ENCODE peak calls at places on chromosomes 7 and 10, in ten cellular contexts. V is body of pancreas, O is IMR-90, J is heart left ventricle, P is tibial nerve, W is left ventricle myocardium inferior, G is esophagus muscularis mucosa, C is brain microvascular endothelial cell, M is SK-N-SH, R is K562. A is an unnamed sample. For H3K36me3, the result is how much of the 10 kb centered on the place peaks cover.

GRCh38 chr10:11853468-11853867 is 30.3 kb downstream of the PROSER2 start:
- DNase-seq in V (no peak), O (no peak), J (no peak), P (no peak), W (no peak), G (no peak), C (no peak), M (no peak), R (peak), A (no peak)

GRCh38 chr10:16116404-16117304 is 256.3 kb upstream of the MINDY3 start:
- DNase-seq in V (peak), O (no peak), J (no peak), P (no peak), W (no peak), G (no peak), C (peak), M (peak), R (peak), A (no peak)

GRCh38 chr7:86692755-86693154 is 49.0 kb downstream of the GRM3 start:
- DNase-seq in V (no peak), O (no peak), J (no peak), P (no peak), W (no peak), G (no peak), C (no peak), M (no peak), R (no peak), A (no peak)

GRCh38 chr7:67267914-67268313 is 271.3 kb downstream of the TYW1 start:
- DNase-seq in V (no peak), O (no peak), J (no peak), P (no peak), W (no peak), G (no peak), C (no peak), M (no peak), R (no peak), A (no peak)

GRCh38 chr7:99012722-99013121 is 131.2 kb downstream of the SMURF1 start:
- DNase-seq in V (no peak), O (no peak), J (no peak), P (no peak), W (no peak), G (no peak), C (no peak), M (no peak), R (no peak), A (no peak)

GRCh38 chr10:126959906-126960685 is 54.9 kb downstream of the DOCK1 start:
- DNase-seq in V (no peak), O (no peak), J (no peak), P (no peak), W (no peak), G (no peak), C (no peak), M (no peak), R (no peak), A (no peak)

GRCh38 chr7:42691030-42691639 is 220.7 kb downstream of the C7orf25 start:
- DNase-seq in V (peak), O (peak), J (no peak), P (no peak), W (no peak), G (peak), C (peak), M (peak), R (peak), A (peak)

GRCh38 chr7:71682841-71683341 is 550.9 kb downstream of the GALNT17 start:
- DNase-seq in V (no peak), O (no peak), J (no peak), P (no peak), W (no peak), G (no peak), C (no peak), M (no peak), R (no peak), A (no peak)

GRCh38 chr10:58028597-58029366 is 238.9 kb downstream of the IPMK start:
- DNase-seq in V (no peak), O (peak), J (no peak), P (no peak), W (no peak), G (no peak), C (peak), M (no peak), R (no peak), A (no peak)

GRCh38 chr10:119526606-119527592 is 15.6 kb downstream of the RGS10 start:
- DNase-seq in V (no peak), O (peak), J (no peak), P (no peak), W (no peak), G (no peak), C (no peak), M (no peak), R (no peak), A (no peak)

GRCh38 chr10:60654813-60655464 is 123.3 kb upstream of the CDK1 start:
- DNase-seq in V (no peak), O (peak), J (no peak), P (no peak), W (no peak), G (no peak), C (peak), M (no peak), R (peak), A (no peak)

GRCh38 chr10:52216852-52217251 is 97.2 kb upstream of the DKK1 start:
- DNase-seq in V (no peak), O (peak), J (no peak), P (no peak), W (no peak), G (no peak), C (peak), M (peak), R (no peak), A (peak)

GRCh38 chr10:45569471-45569870 is 103.1 kb downstream of the ZFAND4 start:
- DNase-seq in V (no peak), O (no peak), J (no peak), P (no peak), W (no peak), G (no peak), C (no peak), M (no peak), R (no peak), A (no peak)

GRCh38 chr7:149838992-149839408 is 825 bp downstream of the ZNF862 start:
- DNase-seq in V (no peak), O (peak), J (no peak), P (no peak), W (no peak), G (no peak), C (no peak), M (peak), R (no peak), A (no peak)

GRCh38 chr7:113774182-113774807 is 144.5 kb downstream of the PPP1R3A start:
- DNase-seq in V (peak), O (peak), J (no peak), P (no peak), W (no peak), G (no peak), C (peak), M (peak), R (peak), A (no peak)

GRCh38 chr7:20783716-20784310 is 2.9 kb downstream of the SP8 start:
- DNase-seq in V (peak), O (no peak), J (no peak), P (no peak), W (no peak), G (no peak), C (no peak), M (peak), R (no peak), A (peak)

GRCh38 chr7:143259765-143260164 is 3.5 kb upstream of the GSTK1 start:
- DNase-seq in V (no peak), O (no peak), J (no peak), P (no peak), W (no peak), G (no peak), C (no peak), M (no peak), R (peak), A (no peak)

GRCh38 chr10:11403116-11403515 is 208.3 kb downstream of the USP6NL start:
- DNase-seq in V (no peak), O (no peak), J (no peak), P (no peak), W (no peak), G (no peak), C (no peak), M (no peak), R (no peak), A (no peak)

GRCh38 chr7:78326870-78327269 is 528.3 kb downstream of the PHTF2 start:
- DNase-seq in V (peak), O (peak), J (peak), P (no peak), W (peak), G (no peak), C (no peak), M (no peak), R (no peak), A (no peak)

GRCh38 chr10:13587367-13587766 is 602 bp downstream of the PRPF18 start:
- DNase-seq in V (no peak), O (no peak), J (no peak), P (no peak), W (no peak), G (no peak), C (no peak), M (peak), R (peak), A (no peak)

GRCh38 chr7:40706829-40707228 is 572.0 kb downstream of the SUGCT start:
- DNase-seq in V (no peak), O (no peak), J (no peak), P (no peak), W (no peak), G (no peak), C (no peak), M (no peak), R (no peak), A (no peak)

GRCh38 chr7:11969627-11970026 is 137.6 kb upstream of the THSD7A start:
- DNase-seq in V (no peak), O (no peak), J (no peak), P (no peak), W (no peak), G (no peak), C (no peak), M (no peak), R (no peak), A (no peak)

GRCh38 chr7:111987115-111987826 is 218.9 kb downstream of the DOCK4 start:
- DNase-seq in V (no peak), O (peak), J (peak), P (no peak), W (no peak), G (no peak), C (no peak), M (no peak), R (no peak), A (no peak)

GRCh38 chr7:19215421-19215820 is 70.2 kb upstream of the FERD3L start:
- DNase-seq in V (no peak), O (peak), J (no peak), P (no peak), W (no peak), G (no peak), C (peak), M (no peak), R (no peak), A (no peak)

GRCh38 chr7:137734221-137734620 is 112.6 kb downstream of the DGKI start:
- DNase-seq in V (no peak), O (peak), J (no peak), P (no peak), W (no peak), G (no peak), C (peak), M (no peak), R (no peak), A (no peak)

GRCh38 chr10:132335189-132336063 is 3.4 kb downstream of the LRRC27 start:
- DNase-seq in V (no peak), O (no peak), J (peak), P (no peak), W (no peak), G (no peak), C (no peak), M (no peak), R (peak), A (no peak)

GRCh38 chr7:74726309-74727101 is 47.3 kb upstream of the NCF1 start:
- DNase-seq in V (no peak), O (no peak), J (no peak), P (no peak), W (no peak), G (no peak), C (no peak), M (no peak), R (no peak), A (no peak)

GRCh38 chr10:77405771-77406241 is 231.8 kb downstream of the KCNMA1 start:
- DNase-seq in V (peak), O (peak), J (peak), P (no peak), W (peak), G (no peak), C (peak), M (peak), R (peak), A (peak)

GRCh38 chr10:21831986-21832735 is 171.4 kb downstream of the DNAJC1 start:
- DNase-seq in V (no peak), O (peak), J (no peak), P (no peak), W (no peak), G (no peak), C (peak), M (no peak), R (no peak), A (no peak)

GRCh38 chr10:22230331-22230833 is 12.6 kb upstream of the EBLN1 start:
- DNase-seq in V (peak), O (peak), J (no peak), P (no peak), W (no peak), G (no peak), C (peak), M (peak), R (peak), A (peak)

GRCh38 chr10:9254353-9254752 is 1199.9 kb downstream of the GATA3 start:
- DNase-seq in V (no peak), O (peak), J (no peak), P (no peak), W (no peak), G (no peak), C (no peak), M (no peak), R (no peak), A (no peak)

DNA sequence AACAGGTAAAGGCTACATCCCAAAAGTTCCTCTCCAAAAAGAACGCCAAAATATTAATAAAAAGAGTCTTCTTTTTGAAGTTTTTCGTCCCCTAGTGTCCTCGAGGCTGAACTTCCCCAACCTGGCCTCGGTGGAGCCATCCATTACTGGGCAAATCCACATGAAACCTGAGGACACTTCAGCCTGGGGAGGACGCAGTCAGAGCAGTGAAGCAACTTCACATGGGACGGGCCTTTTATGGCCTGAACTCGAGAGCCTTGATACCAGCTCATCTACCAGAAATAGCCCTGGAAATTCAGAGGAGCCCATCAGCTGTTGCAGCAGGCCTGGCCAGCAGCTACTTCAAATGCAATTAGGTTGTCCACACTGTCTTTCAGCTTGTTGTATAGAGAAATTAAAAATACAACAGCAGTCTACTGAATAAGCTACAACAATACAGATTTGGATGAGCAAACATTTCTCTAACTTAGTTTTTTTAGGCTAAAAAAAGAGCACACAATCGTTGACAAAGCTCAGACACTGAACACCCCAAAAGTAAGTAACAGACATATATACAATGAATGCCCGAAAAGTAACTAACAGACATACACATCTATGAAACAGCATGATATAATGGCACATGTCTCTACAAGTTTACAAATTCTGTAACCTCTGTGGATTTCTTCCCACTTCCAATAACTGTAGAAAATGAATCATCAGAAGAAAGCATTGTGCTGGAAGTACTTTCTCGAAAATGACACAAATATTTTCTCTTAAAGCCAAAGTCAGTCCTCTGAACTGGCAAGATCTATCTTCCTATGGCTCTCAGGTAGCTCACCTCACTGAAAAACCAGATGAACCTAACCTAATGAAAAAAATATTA is at the start of gene SVIL:
- DNase-seq in V (peak), O (peak), J (peak), P (peak), W (peak), G (peak), C (peak), M (no peak), R (no peak), A (peak)
- H3K27ac ChIP-seq in V (peak), O (peak), J (peak), P (peak), W (peak), G (peak), C (peak), M (peak), R (no peak), A (peak)

GRCh38 chr10:33330543-33331019 is 3.9 kb downstream of the NRP1 start:
- DNase-seq in V (peak), O (peak), J (peak), P (peak), W (peak), G (no peak), C (peak), M (peak), R (peak), A (peak)
- TF ChIP-seq CTCF in V (peak), O (peak), J (peak), P (peak), W (peak), G (peak), C (peak), M (peak), R (peak), A (peak)

DNA sequence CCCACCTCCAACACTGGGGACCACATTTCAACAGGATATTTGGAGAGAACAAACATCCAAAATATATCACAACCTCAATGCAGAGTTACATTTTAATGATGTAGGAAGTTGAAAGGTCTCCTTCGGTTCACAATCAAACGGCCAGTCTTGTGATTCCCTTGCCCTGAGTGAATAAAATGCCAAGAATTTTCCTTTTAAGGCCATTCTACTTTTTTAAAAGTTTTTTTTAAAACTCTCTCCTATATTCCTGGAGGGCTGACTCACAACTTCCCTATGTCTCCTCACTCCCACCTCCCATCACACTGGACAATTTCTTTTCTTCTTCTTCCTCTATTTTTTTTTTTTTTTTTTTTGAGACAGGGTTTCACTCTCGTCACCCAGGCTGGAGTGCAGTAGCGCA is 693.6 kb upstream of the AUTS2 start:
- DNase-seq in V (no peak), O (no peak), J (no peak), P (no peak), W (no peak), G (no peak), C (no peak), M (no peak), R (no peak), A (no peak)
- H3K36me3 ChIP-seq in V (under half), O (under half), J (under half), P (under half), W (under half), G (under half), C (under half), M (under half), R (under half), A (under half)

GRCh38 chr7:24819916-24820689 is 62.8 kb upstream of the GSDME start:
- DNase-seq in V (peak), O (peak), J (peak), P (peak), W (peak), G (peak), C (peak), M (peak), R (peak), A (peak)

GRCh38 chr7:24820730-24821044 is 63.4 kb upstream of the GSDME start:
- DNase-seq in V (no peak), O (no peak), J (no peak), P (no peak), W (no peak), G (no peak), C (no peak), M (no peak), R (no peak), A (no peak)

GRCh38 chr7:24824896-24825295 is 67.6 kb upstream of the GSDME start:
- DNase-seq in V (no peak), O (no peak), J (no peak), P (no peak), W (no peak), G (no peak), C (no peak), M (no peak), R (no peak), A (no peak)

GRCh38 chr7:24824400-24824799 is 67.1 kb upstream of the GSDME start:
- DNase-seq in V (no peak), O (no peak), J (no peak), P (no peak), W (no peak), G (no peak), C (no peak), M (no peak), R (no peak), A (no peak)

GRCh38 chr7:24821045-24821853 is 64.0 kb upstream of the GSDME start:
- DNase-seq in V (peak), O (peak), J (peak), P (no peak), W (peak), G (no peak), C (peak), M (no peak), R (peak), A (peak)
- H3K27ac ChIP-seq in V (peak), O (peak), J (no peak), P (peak), W (peak), G (peak), C (peak), M (peak), R (peak), A (peak)

DNA sequence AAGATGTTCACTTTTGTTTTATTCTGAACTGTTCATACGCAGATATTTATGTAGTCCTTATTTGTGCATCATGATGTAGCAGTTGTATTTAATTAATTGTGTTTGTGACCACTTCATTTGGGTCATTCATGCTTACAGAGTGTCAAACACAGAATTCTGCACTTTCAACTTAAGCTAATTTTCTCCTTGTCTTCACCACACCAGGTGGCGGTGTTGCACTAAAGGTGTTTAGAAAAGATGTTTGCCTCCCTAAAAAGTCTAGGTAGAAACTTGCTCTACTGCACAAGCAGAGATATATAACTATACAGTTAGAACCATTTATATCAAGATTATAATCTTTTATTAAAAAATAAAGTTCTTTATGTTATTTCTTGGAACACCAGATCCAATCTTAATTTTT is 1.3 kb upstream of the TAS2R38 start:
- DNase-seq in V (peak), O (no peak), J (no peak), P (no peak), W (no peak), G (no peak), C (peak), M (no peak), R (peak), A (no peak)
- TF ChIP-seq CTCF in V (no peak), O (no peak), J (no peak), P (no peak), W (no peak), G (no peak), C (peak), M (peak), R (no peak), A (no peak)

GRCh38 chr10:99695761-99696160 is 36.2 kb downstream of the COX15 start:
- DNase-seq in V (no peak), O (peak), J (no peak), P (no peak), W (no peak), G (no peak), C (no peak), M (no peak), R (no peak), A (no peak)
- H3K36me3 ChIP-seq in V (under half), O (under half), J (half or more), P (under half), W (half or more), G (half or more), C (half or more), M (half or more), R (under half), A (under half)

GRCh38 chr10:88234332-88234731 is 348.8 kb downstream of the RNLS start:
- DNase-seq in V (no peak), O (no peak), J (no peak), P (peak), W (no peak), G (no peak), C (no peak), M (no peak), R (no peak), A (peak)

GRCh38 chr10:88241501-88241900 is 341.6 kb downstream of the RNLS start:
- DNase-seq in V (no peak), O (no peak), J (no peak), P (no peak), W (no peak), G (no peak), C (no peak), M (no peak), R (no peak), A (no peak)

GRCh38 chr10:88239212-88239611 is 343.9 kb downstream of the RNLS start:
- DNase-seq in V (no peak), O (no peak), J (no peak), P (no peak), W (no peak), G (no peak), C (no peak), M (no peak), R (no peak), A (no peak)

GRCh38 chr10:88236121-88236743 is 346.9 kb downstream of the RNLS start:
- DNase-seq in V (peak), O (no peak), J (no peak), P (no peak), W (no peak), G (no peak), C (no peak), M (no peak), R (no peak), A (no peak)

GRCh38 chr10:88238515-88238914 is 344.6 kb downstream of the RNLS start:
- DNase-seq in V (no peak), O (no peak), J (no peak), P (no peak), W (no peak), G (no peak), C (no peak), M (no peak), R (no peak), A (no peak)
- H3K27ac ChIP-seq in V (no peak), O (no peak), J (no peak), P (peak), W (peak), G (peak), C (no peak), M (no peak), R (no peak), A (no peak)

GRCh38 chr7:1468203-1468602 is 8.9 kb upstream of the MICALL2 start:
- DNase-seq in V (no peak), O (no peak), J (no peak), P (no peak), W (no peak), G (no peak), C (no peak), M (no peak), R (no peak), A (no peak)
- TF ChIP-seq CTCF in V (no peak), O (no peak), J (no peak), P (no peak), W (no peak), G (no peak), C (no peak), M (no peak), R (no peak), A (no peak)

A was measured in prostate gland.